ENCODE peak calls at places on chromosome 1, in six cellular contexts. T is stomach, E is brain microvascular endothelial cell, F is B cell, I is uterus, W is prostate gland. Z is an unnamed sample.

GRCh38 chr1:205656236-205656635 is 24.1 kb downstream of the SLC45A3 start:
- DNase-seq in F (no peak), W (no peak), I (no peak), E (no peak), T (no peak), Z (no peak)

GRCh38 chr1:181318022-181318857 is 165.1 kb upstream of the CACNA1E start:
- DNase-seq in I (no peak), F (no peak), T (no peak), W (no peak), E (no peak), Z (no peak)

GRCh38 chr1:167248707-167249642 is 28.3 kb downstream of the POU2F1 start:
- DNase-seq in T (no peak), E (no peak), F (no peak), W (no peak), I (no peak), Z (no peak)

GRCh38 chr1:37394574-37395464 is 79.6 kb upstream of the ZC3H12A start:
- DNase-seq in I (no peak), T (no peak), W (no peak), F (no peak), E (no peak), Z (no peak)

GRCh38 chr1:239723821-239724367 is 337.5 kb downstream of the CHRM3 start:
- DNase-seq in E (no peak), W (no peak), T (no peak), I (no peak), F (no peak), Z (no peak)

GRCh38 chr1:236502579-236502971 is 21.2 kb upstream of the LGALS8 start:
- DNase-seq in I (no peak), T (no peak), W (no peak), E (peak), F (no peak), Z (no peak)

GRCh38 chr1:194512957-194513356 is 1326.5 kb upstream of the B3GALT2 start:
- DNase-seq in I (no peak), W (no peak), E (no peak), T (no peak), F (no peak), Z (no peak)

GRCh38 chr1:116504308-116505156 is 66.3 kb downstream of the CD58 start:
- DNase-seq in T (peak), F (peak), W (peak), I (no peak), E (peak), Z (peak)

GRCh38 chr1:228009828-228010775 is 3.3 kb downstream of the WNT3A start:
- DNase-seq in T (peak), I (peak), E (no peak), F (no peak), W (no peak), Z (peak)

GRCh38 chr1:199243423-199244061 is 604.7 kb downstream of the PTPRC start:
- DNase-seq in E (peak), I (no peak), T (peak), F (no peak), W (no peak), Z (peak)
- TF ChIP-seq CTCF in E (peak), I (peak), T (no peak), F (peak), W (no peak), Z (peak)

GRCh38 chr1:192807221-192807967 is 1.4 kb upstream of the RGS2 start:
- DNase-seq in E (no peak), W (no peak), F (no peak), I (no peak), T (no peak), Z (peak)
- TF ChIP-seq CTCF in E (peak), W (peak), F (no peak), I (no peak), T (no peak), Z (peak)

GRCh38 chr1:179881642-179882252 is 338 bp upstream of the TOR1AIP1 start:
- DNase-seq in T (peak), E (peak), I (peak), F (no peak), W (peak), Z (no peak)

GRCh38 chr1:179875606-179876288 is 1.9 kb downstream of the TOR1AIP2 start:
- DNase-seq in T (no peak), W (no peak), E (no peak), I (no peak), F (no peak), Z (no peak)

GRCh38 chr1:179879797-179880196 is 2.2 kb upstream of the TOR1AIP2 start:
- DNase-seq in F (no peak), E (no peak), T (no peak), I (no peak), W (no peak), Z (no peak)

GRCh38 chr1:179876289-179876715 is 1.3 kb downstream of the TOR1AIP2 start:
- DNase-seq in W (peak), E (no peak), T (no peak), F (no peak), I (no peak), Z (no peak)

DNA sequence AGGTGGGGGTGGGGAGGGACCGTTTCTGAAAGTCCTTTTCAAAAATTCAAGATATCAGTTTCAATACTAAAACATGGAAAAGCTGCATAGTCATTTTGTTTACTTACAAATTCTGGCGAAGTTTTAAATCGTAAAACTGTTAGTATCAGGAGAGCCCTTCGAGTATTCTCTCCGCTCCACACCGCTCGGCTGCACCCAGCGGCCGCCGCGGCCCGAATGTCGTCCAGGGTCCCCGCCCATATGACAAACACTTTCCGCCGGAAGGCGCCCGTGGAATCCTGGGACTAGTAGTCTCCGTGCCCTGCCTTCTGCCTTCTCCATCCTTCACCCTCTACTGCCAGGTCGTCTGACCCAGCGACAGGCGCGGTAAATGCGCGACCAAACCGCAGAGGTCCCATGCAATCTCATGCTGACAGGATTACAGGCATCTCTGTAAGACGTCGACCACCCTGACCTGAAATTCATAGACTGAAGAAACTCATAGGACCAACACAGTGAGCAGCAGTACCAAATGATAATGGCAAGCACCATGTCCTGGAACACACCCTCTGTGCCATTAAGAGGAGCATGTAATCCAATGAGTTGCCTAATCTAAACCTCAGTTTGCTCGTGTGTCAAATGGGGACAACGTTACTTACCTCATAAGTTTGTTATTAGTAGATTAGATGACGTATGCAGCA is at the start of gene TOR1AIP2:
- DNase-seq in E (peak), F (peak), I (peak), T (peak), W (peak), Z (peak)
- TF ChIP-seq CTCF in E (peak), F (no peak), I (peak), T (peak), W (no peak), Z (no peak)

GRCh38 chr1:27504588-27505419 is 14.8 kb upstream of the WASF2 start:
- DNase-seq in F (no peak), E (no peak), W (no peak), T (peak), I (peak), Z (no peak)

GRCh38 chr1:27509127-27510080 is 19.4 kb upstream of the WASF2 start:
- DNase-seq in T (no peak), I (no peak), E (no peak), F (no peak), W (no peak), Z (no peak)

GRCh38 chr1:27506703-27507102 is 16.7 kb upstream of the WASF2 start:
- DNase-seq in W (no peak), T (no peak), I (no peak), E (no peak), F (no peak), Z (no peak)

GRCh38 chr1:27505420-27505680 is 15.4 kb upstream of the WASF2 start:
- DNase-seq in W (no peak), I (no peak), T (no peak), E (no peak), F (no peak), Z (no peak)

GRCh38 chr1:27508139-27508665 is 18.2 kb upstream of the WASF2 start:
- DNase-seq in I (no peak), E (no peak), F (no peak), W (no peak), T (no peak), Z (no peak)
- TF ChIP-seq CTCF in I (no peak), E (peak), F (no peak), W (no peak), T (no peak), Z (no peak)

DNA sequence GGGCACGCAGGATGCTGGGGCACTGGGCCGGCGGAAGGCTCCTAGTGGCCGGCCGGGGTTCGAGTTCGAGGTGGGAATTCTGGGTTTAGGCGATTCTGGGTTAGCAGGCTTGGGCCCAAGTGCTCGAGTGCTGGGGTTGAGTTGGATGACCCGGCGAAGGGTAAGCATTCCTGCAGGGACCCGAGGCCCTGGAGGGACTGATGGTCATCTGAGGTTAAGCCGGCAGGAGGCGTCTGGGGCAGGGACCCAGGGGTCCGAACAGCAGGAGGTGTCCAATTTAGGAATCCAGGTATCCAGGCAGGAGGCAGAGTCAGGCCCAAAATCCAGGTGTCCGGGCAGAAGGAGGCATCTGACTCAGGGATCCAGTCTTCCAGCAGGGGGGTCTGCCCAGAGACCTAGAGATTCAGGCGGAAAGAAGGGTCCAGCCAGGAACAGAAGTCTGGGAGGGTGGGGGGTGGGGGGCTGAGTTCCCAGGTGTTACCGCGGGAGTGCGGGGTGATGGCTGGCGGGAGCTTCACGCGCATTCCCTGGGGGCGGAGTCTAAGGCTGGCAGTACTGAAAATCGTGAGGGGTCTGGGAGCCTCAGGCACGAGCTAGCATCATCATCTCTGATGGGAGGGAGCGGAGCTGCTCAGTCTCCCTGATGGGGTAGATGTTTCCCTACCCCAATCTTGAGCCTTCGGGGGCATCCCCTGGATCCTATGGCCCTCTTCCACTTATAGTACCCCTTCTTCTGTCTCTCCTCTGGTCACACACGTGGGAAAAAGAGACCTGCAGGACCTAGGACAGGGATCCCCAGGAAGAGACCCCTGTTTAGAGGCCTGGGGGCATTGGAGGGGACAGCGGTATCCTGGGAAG is 585 bp downstream of the GPR3 start:
- DNase-seq in F (no peak), I (no peak), T (no peak), E (no peak), W (no peak), Z (no peak)
- TF ChIP-seq CTCF in F (no peak), I (no peak), T (no peak), E (peak), W (no peak), Z (peak)

GRCh38 chr1:110148961-110149360 is 1.3 kb upstream of the SLC6A17 start:
- DNase-seq in T (no peak), W (no peak), E (no peak), F (no peak), I (no peak), Z (no peak)
- TF ChIP-seq CTCF in T (no peak), W (no peak), E (peak), F (no peak), I (no peak), Z (no peak)

GRCh38 chr1:203592156-203592555 is 34.5 kb upstream of the ATP2B4 start:
- DNase-seq in F (no peak), I (peak), T (no peak), W (no peak), E (no peak), Z (no peak)

GRCh38 chr1:203591626-203592025 is 35.0 kb upstream of the ATP2B4 start:
- DNase-seq in I (no peak), E (no peak), F (no peak), W (no peak), T (no peak), Z (no peak)

GRCh38 chr1:203590559-203590958 is 36.1 kb upstream of the ATP2B4 start:
- DNase-seq in W (no peak), T (no peak), I (peak), F (no peak), E (peak), Z (no peak)

GRCh38 chr1:203586495-203586894 is 40.1 kb upstream of the ATP2B4 start:
- DNase-seq in I (no peak), E (no peak), W (no peak), T (no peak), F (no peak), Z (no peak)

DNA sequence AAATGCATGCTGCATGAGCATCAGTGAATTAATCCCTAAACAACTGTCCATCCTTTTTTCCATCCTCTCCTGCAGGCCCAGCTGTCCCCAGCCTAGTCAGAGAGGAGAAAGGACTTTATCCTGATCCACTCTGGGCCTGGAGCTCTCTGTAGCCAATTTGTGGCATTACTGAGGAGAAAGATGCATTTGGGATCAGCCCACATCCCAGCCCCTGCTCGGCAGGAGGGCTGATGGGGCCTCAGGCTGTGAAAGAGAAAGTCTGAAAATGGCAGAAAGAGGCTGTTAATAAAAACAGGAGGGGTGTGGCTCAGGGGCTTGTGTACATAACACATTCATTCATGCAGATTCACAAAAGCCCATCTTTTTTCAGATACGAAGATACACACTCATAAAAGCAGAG is 37.4 kb upstream of the ATP2B4 start:
- DNase-seq in W (no peak), E (no peak), T (no peak), F (no peak), I (no peak), Z (no peak)
- TF ChIP-seq CTCF in W (no peak), E (no peak), T (no peak), F (no peak), I (no peak), Z (no peak)

DNA sequence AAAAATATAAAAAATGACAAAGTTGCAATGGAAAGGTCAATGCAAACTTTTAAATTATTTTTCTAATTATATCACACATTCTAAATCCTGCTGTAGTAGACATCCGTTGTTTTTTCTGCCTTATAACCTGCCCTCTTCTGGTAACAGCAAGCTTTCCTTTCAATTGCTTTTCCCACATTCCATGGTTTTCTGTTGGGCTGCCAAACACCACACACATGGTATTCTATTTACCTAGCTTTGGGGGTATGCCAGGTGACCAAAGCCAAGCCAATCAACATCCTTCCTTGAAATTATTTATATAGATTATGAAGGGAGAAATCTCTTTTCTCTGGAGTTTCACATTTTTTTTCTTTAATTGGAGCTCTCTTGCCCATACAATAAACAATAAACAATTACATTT is 3.4 kb upstream of the LAMC1 start:
- DNase-seq in E (no peak), W (peak), I (no peak), F (no peak), T (peak), Z (no peak)
- TF ChIP-seq CTCF in E (peak), W (no peak), I (peak), F (no peak), T (no peak), Z (no peak)

GRCh38 chr1:208117410-208117809 is 126.8 kb downstream of the PLXNA2 start:
- DNase-seq in T (no peak), F (no peak), I (no peak), W (no peak), E (no peak), Z (no peak)
- TF ChIP-seq CTCF in T (no peak), F (no peak), I (no peak), W (no peak), E (no peak), Z (no peak)